ENCODE peak calls at places on chromosomes 5 and 9, in nine cellular contexts. M is effector CD4-positive, alpha-beta T cell; E is uterus; N is fibroblast of pulmonary artery; A is fibroblast of gingiva; D is posterior cingulate gyrus; H is progenitor cell of endocrine pancreas; P is AML-193; W is NCI-H774. C is an unnamed sample.

GRCh38 chr5:140015706-140016105 is 27.4 kb downstream of the NRG2 start:
- DNase-seq in M (no peak), E (no peak), N (no peak), A (no peak), D (no peak), H (no peak), P (no peak), W (no peak), C (no peak)

GRCh38 chr9:130040901-130041647 is 1.9 kb downstream of the FNBP1 start:
- DNase-seq in M (no peak), E (no peak), N (no peak), A (no peak), D (no peak), H (no peak), P (no peak), W (no peak), C (no peak)

GRCh38 chr9:134633362-134634142 is 8.1 kb upstream of the COL5A1 start:
- DNase-seq in M (no peak), E (peak), N (no peak), A (no peak), D (peak), H (no peak), P (no peak), W (no peak), C (no peak)

GRCh38 chr9:131393622-131394463 is at the start of gene PRRC2B:
- DNase-seq in M (peak), E (peak), N (peak), A (peak), D (peak), H (peak), P (peak), W (peak), C (peak)

GRCh38 chr9:113918697-113919390 is 42.7 kb downstream of the ZNF618 start:
- DNase-seq in M (no peak), E (no peak), N (no peak), A (no peak), D (no peak), H (no peak), P (no peak), W (no peak), C (no peak)

GRCh38 chr9:12846035-12846434 is 71.2 kb downstream of the LURAP1L start:
- DNase-seq in M (no peak), E (no peak), N (no peak), A (peak), D (no peak), H (no peak), P (no peak), W (no peak), C (no peak)

GRCh38 chr5:124735169-124735858 is 11.1 kb downstream of the ZNF608 start:
- DNase-seq in M (no peak), E (peak), N (no peak), A (peak), D (no peak), H (peak), P (no peak), W (no peak), C (peak)

GRCh38 chr5:101676646-101677045 is 619.4 kb downstream of the SLCO4C1 start:
- DNase-seq in M (no peak), E (no peak), N (no peak), A (no peak), D (no peak), H (no peak), P (no peak), W (no peak), C (no peak)

GRCh38 chr5:171323806-171324632 is 15.0 kb downstream of the TLX3 start:
- DNase-seq in M (no peak), E (no peak), N (no peak), A (no peak), D (no peak), H (no peak), P (no peak), W (no peak), C (no peak)

GRCh38 chr5:11384441-11385250 is 519.6 kb downstream of the CTNND2 start:
- DNase-seq in M (no peak), E (no peak), N (no peak), A (no peak), D (peak), H (peak), P (no peak), W (no peak), C (peak)

GRCh38 chr5:170751631-170752030 is 31.9 kb upstream of the GABRP start:
- DNase-seq in M (no peak), E (no peak), N (no peak), A (no peak), D (no peak), H (no peak), P (no peak), W (no peak), C (peak)

GRCh38 chr9:6351757-6352156 is 23.6 kb downstream of the TPD52L3 start:
- DNase-seq in M (no peak), E (no peak), N (no peak), A (no peak), D (no peak), H (no peak), P (no peak), W (no peak), C (no peak)

GRCh38 chr5:138752951-138753793 is at the start of gene CTNNA1:
- DNase-seq in M (peak), E (peak), N (peak), A (peak), D (peak), H (peak), P (no peak), W (peak), C (no peak)

GRCh38 chr5:14145356-14146334 is 2.5 kb downstream of the TRIO start:
- DNase-seq in M (no peak), E (no peak), N (peak), A (no peak), D (no peak), H (no peak), P (no peak), W (no peak), C (no peak)

GRCh38 chr9:22216730-22217160 is 207.6 kb upstream of the CDKN2B start:
- DNase-seq in M (no peak), E (no peak), N (peak), A (peak), D (no peak), H (no peak), P (no peak), W (peak), C (no peak)

GRCh38 chr9:104951487-104951886 is 23.5 kb upstream of the ABCA1 start:
- DNase-seq in M (no peak), E (no peak), N (no peak), A (no peak), D (no peak), H (no peak), P (no peak), W (no peak), C (no peak)

GRCh38 chr5:73365301-73365853 is 83.2 kb downstream of the FOXD1 start:
- DNase-seq in M (no peak), E (no peak), N (peak), A (peak), D (no peak), H (no peak), P (no peak), W (peak), C (no peak)

GRCh38 chr9:91900057-91900816 is 49.8 kb downstream of the ROR2 start:
- DNase-seq in M (no peak), E (no peak), N (no peak), A (no peak), D (no peak), H (no peak), P (no peak), W (peak), C (no peak)

GRCh38 chr9:123642291-123643278 is 286.6 kb downstream of the CRB2 start:
- DNase-seq in M (no peak), E (peak), N (peak), A (no peak), D (peak), H (no peak), P (no peak), W (peak), C (peak)

GRCh38 chr5:171336486-171337206 is 27.6 kb downstream of the TLX3 start:
- DNase-seq in M (no peak), E (peak), N (peak), A (peak), D (no peak), H (no peak), P (no peak), W (no peak), C (peak)

GRCh38 chr5:76762484-76762883 is 46.6 kb downstream of the F2R start:
- DNase-seq in M (no peak), E (no peak), N (no peak), A (no peak), D (no peak), H (no peak), P (no peak), W (no peak), C (no peak)

GRCh38 chr5:52776116-52776515 is 11.6 kb upstream of the ITGA1 start:
- DNase-seq in M (no peak), E (no peak), N (no peak), A (no peak), D (no peak), H (no peak), P (no peak), W (no peak), C (no peak)

GRCh38 chr9:2179557-2179956 is 164.4 kb downstream of the SMARCA2 start:
- DNase-seq in M (no peak), E (no peak), N (no peak), A (no peak), D (no peak), H (no peak), P (no peak), W (no peak), C (no peak)

GRCh38 chr9:131707677-131708612 is 31.9 kb downstream of the RAPGEF1 start:
- DNase-seq in M (no peak), E (no peak), N (peak), A (peak), D (no peak), H (no peak), P (peak), W (peak), C (no peak)

GRCh38 chr5:7642029-7642428 is 208.9 kb downstream of the CFAP90 start:
- DNase-seq in M (no peak), E (no peak), N (no peak), A (no peak), D (no peak), H (no peak), P (no peak), W (no peak), C (no peak)

GRCh38 chr9:125763373-125763772 is 16.2 kb downstream of the PBX3 start:
- DNase-seq in M (no peak), E (no peak), N (peak), A (no peak), D (no peak), H (no peak), P (no peak), W (peak), C (peak)

GRCh38 chr5:36441215-36441614 is 139.5 kb upstream of the RANBP3L start:
- DNase-seq in M (no peak), E (no peak), N (no peak), A (no peak), D (no peak), H (no peak), P (no peak), W (no peak), C (no peak)

GRCh38 chr5:172910828-172911627 is 48.2 kb upstream of the RPL26L1 start:
- DNase-seq in M (no peak), E (peak), N (peak), A (peak), D (no peak), H (no peak), P (peak), W (no peak), C (no peak)

GRCh38 chr5:150035139-150035893 is 34.8 kb downstream of the HMGXB3 start:
- DNase-seq in M (no peak), E (no peak), N (no peak), A (no peak), D (no peak), H (no peak), P (no peak), W (no peak), C (no peak)

GRCh38 chr5:1971944-1972343 is 89.2 kb upstream of the IRX4 start:
- DNase-seq in M (no peak), E (no peak), N (no peak), A (no peak), D (no peak), H (no peak), P (no peak), W (no peak), C (no peak)

GRCh38 chr5:131534995-131535394 is 100.0 kb downstream of the RAPGEF6 start:
- DNase-seq in M (no peak), E (no peak), N (peak), A (no peak), D (no peak), H (no peak), P (no peak), W (no peak), C (peak)

GRCh38 chr5:34045996-34046395 is 3.0 kb upstream of the C1QTNF3 start:
- DNase-seq in M (no peak), E (no peak), N (peak), A (peak), D (no peak), H (no peak), P (no peak), W (no peak), C (no peak)

GRCh38 chr9:107350443-107350842 is 67.4 kb downstream of the RAD23B start:
- DNase-seq in M (no peak), E (no peak), N (no peak), A (no peak), D (no peak), H (no peak), P (no peak), W (no peak), C (no peak)

GRCh38 chr5:18553269-18553668 is 919.0 kb downstream of the TAF11L14 start:
- DNase-seq in M (no peak), E (no peak), N (peak), A (no peak), D (no peak), H (no peak), P (no peak), W (no peak), C (no peak)

GRCh38 chr5:73615085-73615484 is 10.9 kb upstream of the ARHGEF28 start:
- DNase-seq in M (no peak), E (no peak), N (no peak), A (no peak), D (no peak), H (no peak), P (no peak), W (no peak), C (no peak)

GRCh38 chr5:177116631-177117373 is 16.8 kb upstream of the NSD1 start:
- DNase-seq in M (peak), E (peak), N (peak), A (peak), D (peak), H (peak), P (no peak), W (no peak), C (no peak)

GRCh38 chr5:71586052-71586940 is 844 bp upstream of the MCCC2 start:
- DNase-seq in M (no peak), E (no peak), N (peak), A (peak), D (no peak), H (no peak), P (no peak), W (peak), C (no peak)

GRCh38 chr5:139335811-139336210 is 5.8 kb upstream of the PAIP2 start:
- DNase-seq in M (no peak), E (no peak), N (no peak), A (peak), D (no peak), H (no peak), P (no peak), W (no peak), C (no peak)

GRCh38 chr9:124559871-124560270 is 52.7 kb upstream of the NR5A1 start:
- DNase-seq in M (no peak), E (no peak), N (peak), A (no peak), D (no peak), H (no peak), P (no peak), W (no peak), C (no peak)

C was measured in NCI-H2171.